ENCODE peak calls at places on chromosomes 6 and 20, in four cellular contexts. E, T, F and U are unnamed samples. For H3K4me1, the result is how much of the 10 kb centered on the place peaks cover.

GRCh38 chr20:8722277-8722928 is 346.5 kb upstream of the PLCB4 start:
- DNase-seq in F (no peak), T (peak), E (no peak), U (no peak)

GRCh38 chr6:39932386-39932785 is 1.9 kb downstream of the MOCS1 start:
- DNase-seq in F (no peak), E (no peak), T (no peak), U (no peak)

GRCh38 chr20:24634855-24635254 is 165.4 kb downstream of the SYNDIG1 start:
- DNase-seq in T (no peak), E (no peak), F (no peak), U (no peak)

GRCh38 chr20:36275011-36275410 is 31.1 kb upstream of the DLGAP4 start:
- DNase-seq in E (no peak), F (no peak), T (no peak), U (no peak)

GRCh38 chr20:62728781-62729300 is 20.2 kb downstream of the NTSR1 start:
- DNase-seq in E (no peak), F (no peak), T (no peak), U (no peak)

GRCh38 chr20:61536671-61537070 is 284.6 kb downstream of the CDH4 start:
- DNase-seq in T (no peak), E (no peak), F (no peak), U (no peak)

GRCh38 chr20:2729791-2730190 is 37.2 kb downstream of the EBF4 start:
- DNase-seq in T (no peak), F (no peak), E (no peak), U (no peak)

GRCh38 chr20:64239449-64240242 is 15.9 kb upstream of the PCMTD2 start:
- DNase-seq in F (no peak), T (no peak), E (no peak), U (no peak)

DNA sequence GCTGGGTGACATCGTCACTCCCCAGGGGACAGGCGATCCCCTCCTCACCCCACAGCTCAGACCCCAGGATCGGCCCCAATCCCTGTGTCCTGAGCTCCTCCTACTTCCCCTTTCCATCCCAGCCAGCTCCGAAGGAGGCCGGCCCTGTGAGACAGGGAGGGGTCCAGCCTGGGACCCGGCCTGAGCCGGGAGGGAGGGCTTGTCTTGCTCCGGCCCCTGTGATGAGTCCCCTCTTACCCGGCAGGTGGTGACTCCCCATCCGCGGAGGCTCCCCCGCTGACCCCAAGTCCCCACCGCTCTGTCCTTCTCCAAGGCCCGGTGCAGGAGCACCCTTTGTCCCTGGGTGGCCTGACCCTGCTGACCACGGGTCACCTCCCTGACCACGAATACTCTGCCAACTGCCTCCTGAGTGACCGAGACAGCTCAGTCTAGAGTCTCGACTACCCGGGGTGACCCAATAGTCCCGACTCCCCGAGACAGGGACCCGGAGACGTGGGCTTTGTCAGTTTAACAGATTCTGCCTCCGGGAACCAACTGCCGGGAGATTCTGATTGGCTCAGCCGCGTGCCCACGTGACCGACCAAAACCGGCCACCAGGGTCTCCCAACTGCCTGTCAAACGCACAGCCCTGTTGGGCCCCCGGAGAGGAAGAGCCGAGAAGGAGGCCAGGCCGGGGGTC is 187.4 kb upstream of the PROKR2 start:
- DNase-seq in T (peak), F (peak), E (peak), U (no peak)
- H3K4me3 ChIP-seq in T (peak), F (peak), E (peak), U (no peak)

GRCh38 chr6:72651967-72652956 is 30.4 kb downstream of the KCNQ5 start:
- DNase-seq in E (no peak), F (no peak), T (no peak), U (no peak)
- H3K4me1 ChIP-seq in E (under half), F (under half), T (under half), U (under half)

GRCh38 chr6:155883334-155883731 is 427.7 kb upstream of the NOX3 start:
- DNase-seq in T (no peak), F (no peak), E (no peak), U (no peak)
- TF ChIP-seq CTCF in T (no peak), F (no peak), E (no peak), U (no peak)

GRCh38 chr6:31087494-31088089 is 24.8 kb downstream of the C6orf15 start:
- DNase-seq in F (peak), T (peak), E (peak), U (peak)
- H3K4me3 ChIP-seq in F (no peak), T (no peak), E (no peak), U (no peak)

DNA sequence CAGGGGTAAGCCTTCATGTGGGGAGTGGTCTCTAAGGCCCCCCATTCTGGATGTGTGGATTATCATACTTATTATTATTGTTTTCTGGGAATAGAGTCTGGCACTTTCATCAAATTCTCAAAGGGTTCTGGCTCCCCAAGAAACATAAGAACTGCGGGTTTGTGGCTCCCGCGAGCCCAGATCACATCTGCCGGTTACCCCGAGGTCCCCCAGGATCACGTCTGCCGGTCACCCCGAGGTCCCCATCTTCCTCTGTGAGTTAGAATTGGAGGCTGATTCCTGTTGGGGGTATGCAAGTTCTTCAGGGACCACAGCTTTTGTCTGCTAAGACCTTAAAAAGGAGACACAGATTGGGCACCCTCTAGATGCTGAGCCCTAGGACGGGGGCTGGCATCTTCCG is 116.7 kb upstream of the FRMD1 start:
- DNase-seq in E (no peak), T (no peak), F (no peak), U (no peak)
- H3K4me1 ChIP-seq in E (under half), T (under half), F (under half), U (under half)

GRCh38 chr6:160041608-160042007 is 72.7 kb downstream of the IGF2R start:
- DNase-seq in T (no peak), F (peak), E (peak), U (no peak)
- TF ChIP-seq CTCF in T (no peak), F (peak), E (peak), U (no peak)

DNA sequence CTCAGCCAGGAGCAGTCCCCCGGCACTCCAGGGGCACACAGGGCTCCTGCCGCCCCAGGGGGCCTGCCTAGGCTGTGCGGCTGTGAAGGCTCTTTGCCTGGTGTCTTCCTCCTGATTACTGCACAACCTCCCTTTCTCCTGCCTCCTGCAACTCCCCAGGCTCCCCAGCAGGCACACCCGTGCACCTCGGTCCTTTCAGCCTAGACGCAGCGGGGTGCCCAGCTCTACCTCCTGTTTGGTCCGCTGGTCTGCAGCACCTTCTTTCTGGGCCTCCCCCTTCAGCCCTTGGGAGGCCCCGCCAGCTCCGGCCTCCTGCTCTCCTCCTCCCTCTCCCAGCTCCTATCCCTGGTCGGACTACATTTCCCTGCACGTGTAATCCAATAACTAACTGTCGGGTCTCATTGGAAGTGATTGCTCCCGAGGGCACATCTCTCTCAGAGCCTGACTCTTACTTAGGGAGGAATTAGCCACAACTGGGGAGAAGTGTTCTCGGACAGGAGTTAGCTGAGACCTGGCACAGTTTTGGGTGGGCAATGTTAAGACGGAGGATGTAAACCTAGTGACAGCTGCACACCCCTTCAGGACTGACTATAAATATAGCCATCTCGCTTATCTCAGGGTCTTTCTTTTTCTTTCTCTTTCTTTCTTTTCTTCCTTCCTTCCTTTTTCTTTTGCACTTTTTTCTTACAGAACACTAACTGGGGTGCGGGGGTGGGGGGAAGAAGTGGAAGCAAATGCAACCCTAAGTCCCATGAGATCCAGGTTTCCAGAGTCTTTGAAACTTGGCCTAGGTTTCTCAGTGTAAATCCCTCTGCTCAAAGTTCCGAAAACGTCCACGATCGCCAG is 1.1 kb upstream of the FOXF2 start:
- DNase-seq in E (no peak), F (no peak), T (no peak), U (no peak)
- H3K4me3 ChIP-seq in E (peak), F (peak), T (no peak), U (no peak)

DNA sequence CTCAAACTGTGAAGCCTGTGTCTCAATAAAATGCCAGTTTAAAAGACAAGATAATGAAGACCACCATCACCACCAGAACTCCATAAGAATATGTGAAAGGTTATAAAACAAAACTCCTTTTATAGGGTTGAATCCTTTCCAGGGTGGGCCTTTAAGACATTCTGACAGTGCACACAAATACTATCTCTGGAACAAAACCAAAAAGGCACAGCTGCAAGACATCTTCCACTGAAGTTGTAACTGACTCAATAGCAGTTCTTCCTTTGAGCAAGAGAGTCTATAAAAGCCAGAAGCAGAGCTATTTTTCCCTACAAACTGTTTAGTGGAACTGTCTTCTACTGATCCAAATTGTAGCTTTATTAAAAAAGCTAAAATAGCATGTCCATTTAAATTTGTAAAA is 81.6 kb downstream of the EPB41L2 start:
- DNase-seq in F (no peak), T (peak), E (no peak), U (no peak)
- H3K4me1 ChIP-seq in F (half or more), T (under half), E (under half), U (under half)

GRCh38 chr6:94636780-94637385 is 940.5 kb upstream of the MANEA start:
- DNase-seq in T (no peak), F (no peak), E (no peak), U (no peak)
- TF ChIP-seq CTCF in T (no peak), F (no peak), E (no peak), U (no peak)